ENCODE peak calls at places on chromosomes 16 and 17, in nine cellular contexts. S is spleen, K is uterus, V is natural killer cell, B is HFF-Myc, U is fibroblast of mammary gland, A is cardiac fibroblast, J is psoas muscle, N is progenitor cell of endocrine pancreas. R is an unnamed sample.

GRCh38 chr17:58388302-58389190 is 28.8 kb downstream of the RNF43 start:
- DNase-seq in A (no peak), J (no peak), U (peak), K (no peak), N (no peak), V (no peak), S (no peak), B (no peak), R (no peak)

GRCh38 chr16:557463-558297 is 2.5 kb upstream of the PRR35 start:
- DNase-seq in K (no peak), N (no peak), A (no peak), J (no peak), V (no peak), B (no peak), U (no peak), S (no peak), R (no peak)

GRCh38 chr17:73354423-73355284 is 42.9 kb upstream of the CDC42EP4 start:
- DNase-seq in N (no peak), A (no peak), B (no peak), S (no peak), K (no peak), U (no peak), V (no peak), J (no peak), R (no peak)

GRCh38 chr16:84144301-84144858 is 597 bp downstream of the HSDL1 start:
- DNase-seq in B (no peak), U (peak), S (peak), J (peak), V (peak), N (peak), K (no peak), A (peak), R (no peak)

GRCh38 chr16:80723091-80723490 is 81.3 kb downstream of the CDYL2 start:
- DNase-seq in A (no peak), B (no peak), V (no peak), S (no peak), J (no peak), K (no peak), U (no peak), N (no peak), R (no peak)

GRCh38 chr17:81345211-81346089 is 49.8 kb upstream of the BAHCC1 start:
- DNase-seq in K (peak), S (peak), V (peak), N (peak), U (peak), J (peak), A (peak), B (peak), R (no peak)

GRCh38 chr17:36151891-36152638 is 24.4 kb downstream of the TBC1D3B start:
- DNase-seq in N (no peak), B (no peak), K (no peak), A (no peak), U (no peak), S (no peak), J (no peak), V (no peak), R (no peak)

GRCh38 chr16:832652-833336 is 32.3 kb upstream of the GNG13 start:
- DNase-seq in V (no peak), J (no peak), A (no peak), N (no peak), B (no peak), U (no peak), S (no peak), K (no peak), R (no peak)

GRCh38 chr17:29054835-29055234 is 11.9 kb downstream of the PIPOX start:
- DNase-seq in S (no peak), A (no peak), K (no peak), B (no peak), V (no peak), J (no peak), U (no peak), N (peak), R (no peak)

GRCh38 chr16:70437582-70438324 is 1.1 kb downstream of the ST3GAL2 start:
- DNase-seq in J (no peak), S (no peak), V (no peak), K (peak), B (no peak), A (peak), U (peak), N (no peak), R (no peak)

GRCh38 chr16:11405331-11406176 is 60.3 kb downstream of the RMI2 start:
- DNase-seq in N (no peak), S (no peak), J (no peak), B (no peak), A (peak), K (no peak), V (no peak), U (peak), R (no peak)

GRCh38 chr17:19746517-19746916 is 1.6 kb downstream of the ALDH3A1 start:
- DNase-seq in V (no peak), S (no peak), K (no peak), A (no peak), B (no peak), U (no peak), N (no peak), J (no peak), R (no peak)

GRCh38 chr17:28891201-28891600 is 6.3 kb downstream of the FLOT2 start:
- DNase-seq in K (no peak), V (no peak), S (peak), U (no peak), A (no peak), J (no peak), N (no peak), B (no peak), R (no peak)

GRCh38 chr16:83187404-83187803 is 560.6 kb downstream of the CDH13 start:
- DNase-seq in S (no peak), U (peak), B (peak), K (no peak), A (peak), N (no peak), J (no peak), V (no peak), R (no peak)

GRCh38 chr17:2906907-2907306 is 110.7 kb downstream of the RAP1GAP2 start:
- DNase-seq in V (no peak), A (no peak), J (no peak), N (no peak), K (no peak), U (no peak), B (no peak), S (no peak), R (no peak)

GRCh38 chr17:39591958-39592954 is 15.5 kb downstream of the NEUROD2 start:
- DNase-seq in N (peak), K (no peak), S (no peak), A (peak), J (no peak), U (peak), V (no peak), B (peak), R (no peak)

GRCh38 chr16:84600343-84601229 is 17.3 kb downstream of the COTL1 start:
- DNase-seq in S (no peak), N (no peak), B (no peak), V (no peak), J (no peak), U (no peak), A (peak), K (no peak), R (no peak)

GRCh38 chr16:57623251-57624043 is 5.0 kb upstream of the ADGRG1 start:
- DNase-seq in U (peak), B (no peak), A (peak), J (no peak), V (no peak), S (peak), N (no peak), K (peak), R (no peak)

GRCh38 chr17:52128721-52129120 is 29.8 kb downstream of the CA10 start:
- DNase-seq in A (no peak), N (no peak), V (no peak), B (no peak), U (no peak), J (no peak), S (no peak), K (no peak), R (no peak)

GRCh38 chr17:59357929-59358328 is 26.5 kb downstream of the YPEL2 start:
- DNase-seq in S (no peak), A (peak), J (no peak), K (no peak), B (no peak), N (no peak), V (no peak), U (peak), R (no peak)

GRCh38 chr17:45924332-45924820 is 30.0 kb downstream of the MAPT start:
- DNase-seq in A (no peak), B (no peak), V (no peak), U (no peak), K (no peak), J (no peak), S (no peak), N (no peak), R (no peak)

GRCh38 chr17:59353936-59354755 is 22.7 kb downstream of the YPEL2 start:
- DNase-seq in K (no peak), S (no peak), V (no peak), A (no peak), J (no peak), U (no peak), B (no peak), N (no peak), R (no peak)

GRCh38 chr16:10312784-10313724 is 72.8 kb upstream of the ATF7IP2 start:
- DNase-seq in U (no peak), V (no peak), B (no peak), K (no peak), A (no peak), S (no peak), N (no peak), J (no peak), R (no peak)

GRCh38 chr16:6643083-6643686 is 689.5 kb upstream of the RBFOX1 start:
- DNase-seq in V (peak), B (peak), N (peak), K (no peak), S (no peak), U (peak), A (peak), J (no peak), R (peak)

GRCh38 chr17:15942207-15942833 is 2.6 kb upstream of the ADORA2B start:
- DNase-seq in A (peak), K (no peak), B (no peak), S (no peak), V (no peak), N (no peak), J (no peak), U (no peak), R (no peak)

GRCh38 chr17:75848523-75849303 is 4.5 kb upstream of the UNC13D start:
- DNase-seq in K (peak), B (no peak), N (peak), V (peak), U (peak), S (peak), A (peak), J (peak), R (peak)

GRCh38 chr17:81032641-81033422 is 2.1 kb upstream of the BAIAP2 start:
- DNase-seq in U (no peak), J (peak), V (no peak), B (no peak), A (no peak), K (no peak), S (peak), N (no peak), R (no peak)

GRCh38 chr16:4059969-4060368 is 56.3 kb downstream of the ADCY9 start:
- DNase-seq in V (peak), S (no peak), K (no peak), B (no peak), N (no peak), A (no peak), J (no peak), U (no peak), R (no peak)

GRCh38 chr16:4316732-4317461 is 1.0 kb downstream of the GLIS2 start:
- DNase-seq in V (no peak), S (no peak), A (peak), B (no peak), U (no peak), N (no peak), J (peak), K (no peak), R (no peak)

GRCh38 chr17:29469251-29469650 is 79.1 kb downstream of the TAOK1 start:
- DNase-seq in K (no peak), V (no peak), J (no peak), N (no peak), B (no peak), U (no peak), S (no peak), A (no peak), R (no peak)

GRCh38 chr16:1612320-1613111 is at the start of gene CRAMP1:
- DNase-seq in U (no peak), N (peak), S (no peak), V (peak), J (no peak), B (no peak), A (peak), K (peak), R (no peak)

GRCh38 chr16:12620150-12620549 is 183.5 kb downstream of the CPPED1 start:
- DNase-seq in K (no peak), B (no peak), U (no peak), S (no peak), A (no peak), J (no peak), N (no peak), V (no peak), R (no peak)
- TF ChIP-seq CTCF in K (no peak), B (no peak), U (no peak), S (no peak), A (no peak), J (no peak), N (no peak), V (no peak), R (no peak)

DNA sequence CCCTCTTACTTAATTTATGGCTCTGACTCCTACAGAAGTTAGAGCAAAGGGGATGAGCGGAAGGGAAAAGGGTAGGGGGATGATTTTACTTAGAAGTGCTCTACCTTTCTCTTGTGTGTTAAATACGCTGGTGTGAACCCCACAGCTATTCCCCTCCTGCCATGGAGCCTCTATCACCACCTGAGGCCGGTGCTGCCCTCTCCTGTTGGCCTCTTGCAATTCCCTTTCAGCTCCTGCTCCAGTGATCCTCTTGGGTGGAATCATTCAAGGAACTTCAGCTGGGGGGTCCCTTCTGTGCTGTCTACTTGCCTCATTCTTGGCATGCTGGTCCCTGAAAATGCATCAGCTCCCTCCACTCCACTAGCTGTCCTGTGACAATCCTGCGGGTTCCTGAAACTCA is 41.8 kb upstream of the CDH8 start:
- DNase-seq in S (no peak), K (no peak), U (no peak), N (no peak), V (no peak), A (peak), B (no peak), J (no peak), R (no peak)
- TF ChIP-seq CTCF in S (no peak), K (no peak), U (no peak), N (peak), V (no peak), A (no peak), B (no peak), J (no peak), R (no peak)

GRCh38 chr17:77685881-77686486 is 272.5 kb upstream of the TNRC6C start:
- DNase-seq in A (no peak), B (no peak), N (no peak), S (no peak), J (no peak), K (no peak), V (no peak), U (no peak), R (no peak)
- TF ChIP-seq CTCF in A (no peak), B (no peak), N (no peak), S (no peak), J (no peak), K (no peak), V (no peak), U (no peak), R (no peak)

DNA sequence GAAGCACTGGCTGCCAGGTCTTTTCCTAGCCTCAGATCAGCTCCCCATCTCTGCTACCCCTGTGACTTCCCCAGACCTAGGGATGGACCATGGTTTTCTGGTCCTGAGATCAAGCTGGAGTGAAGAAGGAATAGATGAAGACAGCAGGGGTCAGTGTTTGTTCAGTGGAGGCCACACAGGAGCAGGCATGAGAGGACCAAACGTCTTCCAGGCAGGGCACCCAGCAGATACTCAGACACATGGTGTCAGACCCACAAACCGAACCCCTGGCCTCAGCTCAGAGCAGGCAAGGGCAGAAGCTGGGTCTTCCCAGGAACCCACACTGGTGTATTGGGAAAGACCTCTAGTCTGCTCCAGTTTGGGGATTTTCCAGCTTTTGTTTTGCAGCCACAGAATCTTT is 189.7 kb downstream of the IRX5 start:
- DNase-seq in N (no peak), B (no peak), K (no peak), U (no peak), J (no peak), V (no peak), A (no peak), S (no peak), R (no peak)
- TF ChIP-seq CTCF in N (no peak), B (no peak), K (no peak), U (no peak), J (peak), V (no peak), A (no peak), S (no peak), R (no peak)

GRCh38 chr17:72353502-72353901 is 232.7 kb downstream of the SOX9 start:
- DNase-seq in B (no peak), N (no peak), J (no peak), K (no peak), S (no peak), U (no peak), V (no peak), A (no peak), R (no peak)
- TF ChIP-seq CTCF in B (no peak), N (no peak), J (no peak), K (no peak), S (no peak), U (no peak), V (no peak), A (no peak), R (no peak)

GRCh38 chr17:60600490-60601431 is 768 bp downstream of the PPM1D start:
- DNase-seq in J (peak), U (peak), K (peak), V (peak), N (peak), A (peak), S (no peak), B (peak), R (peak)

GRCh38 chr17:60599620-60600489 is at the start of gene PPM1D:
- DNase-seq in U (peak), S (peak), K (peak), N (peak), B (peak), V (peak), J (peak), A (peak), R (peak)

GRCh38 chr17:60602385-60602742 is 2.4 kb downstream of the PPM1D start:
- DNase-seq in S (no peak), V (no peak), J (no peak), K (no peak), B (no peak), U (peak), A (no peak), N (no peak), R (no peak)

GRCh38 chr17:60602871-60603270 is 2.9 kb downstream of the PPM1D start:
- DNase-seq in U (no peak), N (no peak), S (no peak), V (no peak), A (no peak), K (no peak), J (no peak), B (no peak), R (no peak)

GRCh38 chr17:60601443-60602384 is 1.7 kb downstream of the PPM1D start:
- DNase-seq in V (no peak), U (peak), S (no peak), K (peak), B (peak), N (peak), A (peak), J (no peak), R (no peak)
- TF ChIP-seq CTCF in V (peak), U (no peak), S (no peak), K (no peak), B (no peak), N (peak), A (no peak), J (no peak), R (no peak)

GRCh38 chr17:63150994-63151464 is 185.0 kb downstream of the TANC2 start:
- DNase-seq in B (peak), N (no peak), V (no peak), S (no peak), K (no peak), A (no peak), J (no peak), U (peak), R (no peak)

GRCh38 chr17:63151981-63152523 is 186.0 kb downstream of the TANC2 start:
- DNase-seq in N (no peak), J (no peak), V (no peak), K (no peak), A (no peak), U (peak), S (no peak), B (peak), R (no peak)

GRCh38 chr17:63154586-63155244 is 188.7 kb downstream of the TANC2 start:
- DNase-seq in A (no peak), S (no peak), V (no peak), K (no peak), J (no peak), B (no peak), U (no peak), N (no peak), R (no peak)

GRCh38 chr17:63153488-63153887 is 187.5 kb downstream of the TANC2 start:
- DNase-seq in N (no peak), U (no peak), J (no peak), S (no peak), A (no peak), B (no peak), V (no peak), K (no peak), R (no peak)

DNA sequence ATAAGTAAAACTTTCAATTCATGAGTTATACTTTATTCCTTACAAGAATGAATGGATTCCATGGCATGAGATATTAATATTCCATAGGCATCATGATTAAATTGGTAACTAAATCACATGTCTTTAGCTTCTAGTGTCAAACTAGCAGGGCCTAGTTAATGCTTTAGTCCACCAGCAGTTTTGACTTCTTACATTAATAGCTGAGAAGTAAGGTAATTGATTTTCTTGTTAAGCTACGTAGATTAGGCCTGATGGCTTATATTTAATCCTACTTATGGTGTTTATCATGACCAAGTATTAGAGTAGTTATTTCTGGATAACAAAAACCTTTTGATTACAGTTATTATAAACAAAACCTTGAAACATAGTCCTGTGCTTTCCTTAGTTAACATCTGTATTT is 184.4 kb downstream of the TANC2 start:
- DNase-seq in N (no peak), K (no peak), B (no peak), J (no peak), U (no peak), S (no peak), V (no peak), A (no peak), R (no peak)
- TF ChIP-seq CTCF in N (no peak), K (no peak), B (no peak), J (no peak), U (no peak), S (no peak), V (no peak), A (no peak), R (no peak)

GRCh38 chr17:67376892-67377726 is at the start of gene PITPNC1:
- DNase-seq in J (peak), B (no peak), V (peak), K (peak), N (peak), S (peak), A (peak), U (peak), R (peak)
- TF ChIP-seq CTCF in J (no peak), B (no peak), V (peak), K (peak), N (no peak), S (no peak), A (no peak), U (no peak), R (no peak)

GRCh38 chr16:47323241-47323640 is 137.6 kb downstream of the ITFG1 start:
- DNase-seq in N (no peak), J (no peak), B (no peak), S (no peak), A (no peak), K (no peak), U (no peak), V (no peak), R (no peak)
- TF ChIP-seq CTCF in N (no peak), J (no peak), B (no peak), S (no peak), A (no peak), K (no peak), U (no peak), V (no peak), R (no peak)

R was measured in omental fat pad.